ENCODE peak calls at places on chromosomes 2 and 18, in eight cellular contexts. One of them, this sample, is unnamed.

GRCh38 chr2:109305494-109306187 is 176.6 kb downstream of the SH3RF3 start:
- DNase-seq in KBM-7: no peak
- DNase-seq in naive B cell: no peak
- DNase-seq in cardiac fibroblast: no peak
- DNase-seq in stimulated activated CD4-positive, alpha-beta T cell treated with anti-CD3 and anti-CD28 coated beads, Interleukin-2, amount 100 ng/mL, for 48 hours: no peak
- DNase-seq in NCI-H345: peak; percentile 47
- DNase-seq in AG09309: no peak
- DNase-seq in retinal pigment epithelial cell: no peak
- DNase-seq in this sample: no peak

GRCh38 chr2:169012812-169013627 is 18.1 kb downstream of the ABCB11 start:
- DNase-seq in KBM-7: no peak
- DNase-seq in naive B cell: no peak
- DNase-seq in cardiac fibroblast: peak; percentile 87
- DNase-seq in stimulated activated CD4-positive, alpha-beta T cell treated with anti-CD3 and anti-CD28 coated beads, Interleukin-2, amount 100 ng/mL, for 48 hours: no peak
- DNase-seq in NCI-H345: no peak
- DNase-seq in AG09309: no peak
- DNase-seq in retinal pigment epithelial cell: no peak
- DNase-seq in this sample: no peak

GRCh38 chr2:30872797-30873196 is 65.6 kb upstream of the CAPN13 start:
- DNase-seq in KBM-7: no peak
- DNase-seq in naive B cell: no peak
- DNase-seq in cardiac fibroblast: no peak
- DNase-seq in stimulated activated CD4-positive, alpha-beta T cell treated with anti-CD3 and anti-CD28 coated beads, Interleukin-2, amount 100 ng/mL, for 48 hours: no peak
- DNase-seq in NCI-H345: no peak
- DNase-seq in AG09309: no peak
- DNase-seq in retinal pigment epithelial cell: no peak
- DNase-seq in this sample: no peak

GRCh38 chr2:104447831-104448434 is 406.0 kb upstream of the POU3F3 start:
- DNase-seq in KBM-7: peak; percentile 31
- DNase-seq in naive B cell: no peak
- DNase-seq in cardiac fibroblast: no peak
- DNase-seq in stimulated activated CD4-positive, alpha-beta T cell treated with anti-CD3 and anti-CD28 coated beads, Interleukin-2, amount 100 ng/mL, for 48 hours: no peak
- DNase-seq in NCI-H345: peak; percentile 13
- DNase-seq in AG09309: no peak
- DNase-seq in retinal pigment epithelial cell: no peak
- DNase-seq in this sample: no peak

GRCh38 chr2:172228177-172228785 is 125.6 kb upstream of the DLX2 start:
- DNase-seq in KBM-7: no peak
- DNase-seq in naive B cell: no peak
- DNase-seq in cardiac fibroblast: no peak
- DNase-seq in stimulated activated CD4-positive, alpha-beta T cell treated with anti-CD3 and anti-CD28 coated beads, Interleukin-2, amount 100 ng/mL, for 48 hours: no peak
- DNase-seq in NCI-H345: no peak
- DNase-seq in AG09309: no peak
- DNase-seq in retinal pigment epithelial cell: no peak
- DNase-seq in this sample: no peak

GRCh38 chr2:160051374-160051800 is 11.0 kb downstream of the PLA2R1 start:
- DNase-seq in KBM-7: no peak
- DNase-seq in naive B cell: no peak
- DNase-seq in cardiac fibroblast: no peak
- DNase-seq in stimulated activated CD4-positive, alpha-beta T cell treated with anti-CD3 and anti-CD28 coated beads, Interleukin-2, amount 100 ng/mL, for 48 hours: no peak
- DNase-seq in NCI-H345: no peak
- DNase-seq in AG09309: no peak
- DNase-seq in retinal pigment epithelial cell: no peak
- DNase-seq in this sample: no peak

GRCh38 chr18:76212958-76213357 is 282.1 kb downstream of the ZNF516 start:
- DNase-seq in KBM-7: peak; percentile 14
- DNase-seq in naive B cell: no peak
- DNase-seq in cardiac fibroblast: no peak
- DNase-seq in stimulated activated CD4-positive, alpha-beta T cell treated with anti-CD3 and anti-CD28 coated beads, Interleukin-2, amount 100 ng/mL, for 48 hours: no peak
- DNase-seq in NCI-H345: peak; percentile 98
- DNase-seq in AG09309: no peak
- DNase-seq in retinal pigment epithelial cell: no peak
- DNase-seq in this sample: no peak

GRCh38 chr18:74124642-74125041 is 23.0 kb downstream of the FBXO15 start:
- DNase-seq in KBM-7: no peak
- DNase-seq in naive B cell: no peak
- DNase-seq in cardiac fibroblast: no peak
- DNase-seq in stimulated activated CD4-positive, alpha-beta T cell treated with anti-CD3 and anti-CD28 coated beads, Interleukin-2, amount 100 ng/mL, for 48 hours: no peak
- DNase-seq in NCI-H345: no peak
- DNase-seq in AG09309: no peak
- DNase-seq in retinal pigment epithelial cell: no peak
- DNase-seq in this sample: no peak

GRCh38 chr2:33104726-33105125 is 158.0 kb downstream of the LTBP1 start:
- DNase-seq in KBM-7: no peak
- DNase-seq in naive B cell: no peak
- DNase-seq in cardiac fibroblast: peak; percentile 51
- DNase-seq in stimulated activated CD4-positive, alpha-beta T cell treated with anti-CD3 and anti-CD28 coated beads, Interleukin-2, amount 100 ng/mL, for 48 hours: no peak
- DNase-seq in NCI-H345: no peak
- DNase-seq in AG09309: no peak
- DNase-seq in retinal pigment epithelial cell: no peak
- DNase-seq in this sample: no peak

GRCh38 chr2:168518555-168519066 is 62.5 kb downstream of the CERS6 start:
- DNase-seq in KBM-7: peak; percentile 36
- DNase-seq in naive B cell: no peak
- DNase-seq in cardiac fibroblast: peak; percentile 52
- DNase-seq in stimulated activated CD4-positive, alpha-beta T cell treated with anti-CD3 and anti-CD28 coated beads, Interleukin-2, amount 100 ng/mL, for 48 hours: no peak
- DNase-seq in NCI-H345: no peak
- DNase-seq in AG09309: no peak
- DNase-seq in retinal pigment epithelial cell: no peak
- DNase-seq in this sample: no peak

GRCh38 chr2:147773479-147773878 is 71.3 kb upstream of the ACVR2A start:
- DNase-seq in KBM-7: no peak
- DNase-seq in naive B cell: no peak
- DNase-seq in cardiac fibroblast: no peak
- DNase-seq in stimulated activated CD4-positive, alpha-beta T cell treated with anti-CD3 and anti-CD28 coated beads, Interleukin-2, amount 100 ng/mL, for 48 hours: no peak
- DNase-seq in NCI-H345: no peak
- DNase-seq in AG09309: no peak
- DNase-seq in retinal pigment epithelial cell: no peak
- DNase-seq in this sample: no peak

GRCh38 chr2:203077458-203077857 is 62.8 kb downstream of the NBEAL1 start:
- DNase-seq in KBM-7: no peak
- DNase-seq in naive B cell: no peak
- DNase-seq in cardiac fibroblast: peak; percentile 59
- DNase-seq in stimulated activated CD4-positive, alpha-beta T cell treated with anti-CD3 and anti-CD28 coated beads, Interleukin-2, amount 100 ng/mL, for 48 hours: no peak
- DNase-seq in NCI-H345: no peak
- DNase-seq in AG09309: peak; percentile 10
- DNase-seq in retinal pigment epithelial cell: no peak
- DNase-seq in this sample: no peak

GRCh38 chr18:5469340-5469739 is 74.5 kb downstream of the EPB41L3 start:
- DNase-seq in KBM-7: no peak
- DNase-seq in naive B cell: no peak
- DNase-seq in cardiac fibroblast: no peak
- DNase-seq in stimulated activated CD4-positive, alpha-beta T cell treated with anti-CD3 and anti-CD28 coated beads, Interleukin-2, amount 100 ng/mL, for 48 hours: no peak
- DNase-seq in NCI-H345: no peak
- DNase-seq in AG09309: no peak
- DNase-seq in retinal pigment epithelial cell: no peak
- DNase-seq in this sample: no peak

GRCh38 chr18:67966224-67966623 is 449.7 kb upstream of the DSEL start:
- DNase-seq in KBM-7: no peak
- DNase-seq in naive B cell: no peak
- DNase-seq in cardiac fibroblast: no peak
- DNase-seq in stimulated activated CD4-positive, alpha-beta T cell treated with anti-CD3 and anti-CD28 coated beads, Interleukin-2, amount 100 ng/mL, for 48 hours: no peak
- DNase-seq in NCI-H345: no peak
- DNase-seq in AG09309: no peak
- DNase-seq in retinal pigment epithelial cell: no peak
- DNase-seq in this sample: no peak

GRCh38 chr2:239264838-239265651 is 135.8 kb downstream of the HDAC4 start:
- DNase-seq in KBM-7: peak; percentile 68
- DNase-seq in naive B cell: peak; percentile 53
- DNase-seq in cardiac fibroblast: peak; percentile 70
- DNase-seq in stimulated activated CD4-positive, alpha-beta T cell treated with anti-CD3 and anti-CD28 coated beads, Interleukin-2, amount 100 ng/mL, for 48 hours: peak; percentile 43
- DNase-seq in NCI-H345: peak; percentile 21
- DNase-seq in AG09309: no peak
- DNase-seq in retinal pigment epithelial cell: no peak
- DNase-seq in this sample: peak; percentile 79

GRCh38 chr2:201420442-201421113 is 30.7 kb downstream of the TRAK2 start:
- DNase-seq in KBM-7: no peak
- DNase-seq in naive B cell: no peak
- DNase-seq in cardiac fibroblast: no peak
- DNase-seq in stimulated activated CD4-positive, alpha-beta T cell treated with anti-CD3 and anti-CD28 coated beads, Interleukin-2, amount 100 ng/mL, for 48 hours: no peak
- DNase-seq in NCI-H345: no peak
- DNase-seq in AG09309: no peak
- DNase-seq in retinal pigment epithelial cell: peak; percentile 94
- DNase-seq in this sample: peak; percentile 91

GRCh38 chr18:48832961-48833700 is 117.6 kb downstream of the SMAD7 start:
- DNase-seq in KBM-7: peak; percentile 61
- DNase-seq in naive B cell: no peak
- DNase-seq in cardiac fibroblast: peak; percentile 81
- DNase-seq in stimulated activated CD4-positive, alpha-beta T cell treated with anti-CD3 and anti-CD28 coated beads, Interleukin-2, amount 100 ng/mL, for 48 hours: no peak
- DNase-seq in NCI-H345: no peak
- DNase-seq in AG09309: no peak
- DNase-seq in retinal pigment epithelial cell: peak; percentile 83
- DNase-seq in this sample: peak; percentile 72

GRCh38 chr2:105261061-105261460 is 19.5 kb downstream of the GPR45 start:
- DNase-seq in KBM-7: no peak
- DNase-seq in naive B cell: no peak
- DNase-seq in cardiac fibroblast: peak; percentile 80
- DNase-seq in stimulated activated CD4-positive, alpha-beta T cell treated with anti-CD3 and anti-CD28 coated beads, Interleukin-2, amount 100 ng/mL, for 48 hours: no peak
- DNase-seq in NCI-H345: no peak
- DNase-seq in AG09309: peak; percentile 95
- DNase-seq in retinal pigment epithelial cell: peak; percentile 79
- DNase-seq in this sample: peak; percentile 75

GRCh38 chr2:125559186-125559585 is 1096.8 kb upstream of the GYPC start:
- DNase-seq in KBM-7: no peak
- DNase-seq in naive B cell: no peak
- DNase-seq in cardiac fibroblast: no peak
- DNase-seq in stimulated activated CD4-positive, alpha-beta T cell treated with anti-CD3 and anti-CD28 coated beads, Interleukin-2, amount 100 ng/mL, for 48 hours: no peak
- DNase-seq in NCI-H345: no peak
- DNase-seq in AG09309: no peak
- DNase-seq in retinal pigment epithelial cell: no peak
- DNase-seq in this sample: no peak

GRCh38 chr2:109646961-109647360 is 32.8 kb downstream of the SOWAHC start:
- DNase-seq in KBM-7: no peak
- DNase-seq in naive B cell: no peak
- DNase-seq in cardiac fibroblast: no peak
- DNase-seq in stimulated activated CD4-positive, alpha-beta T cell treated with anti-CD3 and anti-CD28 coated beads, Interleukin-2, amount 100 ng/mL, for 48 hours: no peak
- DNase-seq in NCI-H345: no peak
- DNase-seq in AG09309: no peak
- DNase-seq in retinal pigment epithelial cell: no peak
- DNase-seq in this sample: no peak

GRCh38 chr2:54429055-54429454 is 27.1 kb upstream of the SPTBN1 start:
- DNase-seq in KBM-7: no peak
- DNase-seq in naive B cell: no peak
- DNase-seq in cardiac fibroblast: peak; percentile 85
- DNase-seq in stimulated activated CD4-positive, alpha-beta T cell treated with anti-CD3 and anti-CD28 coated beads, Interleukin-2, amount 100 ng/mL, for 48 hours: no peak
- DNase-seq in NCI-H345: no peak
- DNase-seq in AG09309: no peak
- DNase-seq in retinal pigment epithelial cell: peak; percentile 25
- DNase-seq in this sample: no peak